ENCODE peak calls at places on chromosome 12, in five cellular contexts. H is cardiac fibroblast, C is GM10248, R is WERI-Rb-1, G is prostate gland. X is an unnamed sample.

GRCh38 chr12:117277875-117278274 is 83.6 kb downstream of the NOS1 start:
- DNase-seq in H (no peak), C (no peak), R (no peak), G (no peak), X (no peak)

GRCh38 chr12:43692064-43692463 is 66.5 kb downstream of the PUS7L start:
- DNase-seq in H (peak; percentile 59), C (no peak), R (no peak), G (no peak), X (no peak)

GRCh38 chr12:14629832-14630688 is 62.4 kb upstream of the PLBD1 start:
- DNase-seq in H (peak; percentile 86), C (peak; percentile 50), R (peak; percentile 82), G (peak; percentile 72), X (peak; percentile 76)

GRCh38 chr12:225012-225411 is 11.1 kb upstream of the SLC6A12 start:
- DNase-seq in H (no peak), C (no peak), R (no peak), G (no peak), X (no peak)

GRCh38 chr12:120474092-120474960 is 4.8 kb upstream of the SRSF9 start:
- DNase-seq in H (peak; percentile 77), C (no peak), R (no peak), G (peak; percentile 65), X (no peak)

GRCh38 chr12:103855036-103855712 is 14.1 kb upstream of the NT5DC3 start:
- DNase-seq in H (peak; percentile 73), C (no peak), R (no peak), G (no peak), X (no peak)

GRCh38 chr12:4269279-4269991 is 4.1 kb upstream of the CCND2 start:
- DNase-seq in H (peak; percentile 61), C (peak; percentile 82), R (peak; percentile 75), G (no peak), X (peak; percentile 96)

GRCh38 chr12:57632369-57632897 is 568 bp downstream of the B4GALNT1 start:
- DNase-seq in H (no peak), C (peak; percentile 28), R (peak; percentile 63), G (no peak), X (peak; percentile 43)

GRCh38 chr12:64400041-64400440 is 4.2 kb upstream of the XPOT start:
- DNase-seq in H (peak; percentile 83), C (no peak), R (no peak), G (no peak), X (peak; percentile 35)

GRCh38 chr12:63967358-63967757 is 122.9 kb downstream of the SRGAP1 start:
- DNase-seq in H (peak; percentile 70), C (no peak), R (no peak), G (no peak), X (no peak)

GRCh38 chr12:54654926-54655325 is 6.8 kb upstream of the DCD start:
- DNase-seq in H (no peak), C (no peak), R (no peak), G (no peak), X (no peak)

GRCh38 chr12:29039013-29039412 is 110.1 kb upstream of the FAR2 start:
- DNase-seq in H (peak; percentile 91), C (no peak), R (no peak), G (no peak), X (no peak)

GRCh38 chr12:85405781-85406522 is 125.9 kb downstream of the ALX1 start:
- DNase-seq in H (peak; percentile 55), C (no peak), R (no peak), G (no peak), X (no peak)

GRCh38 chr12:79119796-79120195 is 255.2 kb downstream of the SYT1 start:
- DNase-seq in H (no peak), C (no peak), R (peak; percentile 24), G (no peak), X (no peak)

GRCh38 chr12:54251667-54252284 is 28.1 kb downstream of the CBX5 start:
- DNase-seq in H (peak; percentile 73), C (peak; percentile 65), R (no peak), G (no peak), X (peak; percentile 22)

GRCh38 chr12:55467836-55468235 is 2.1 kb downstream of the OR6C70 start:
- DNase-seq in H (no peak), C (no peak), R (no peak), G (no peak), X (no peak)

GRCh38 chr12:66900616-66901015 is 221.7 kb upstream of the GRIP1 start:
- DNase-seq in H (no peak), C (no peak), R (no peak), G (no peak), X (no peak)

GRCh38 chr12:47391566-47391965 is 311.8 kb upstream of the AMIGO2 start:
- DNase-seq in H (no peak), C (peak; percentile 19), R (no peak), G (no peak), X (peak; percentile 93)

GRCh38 chr12:46835785-46836184 is 10.0 kb upstream of the SLC38A4 start:
- DNase-seq in H (no peak), C (no peak), R (no peak), G (no peak), X (no peak)

GRCh38 chr12:30694971-30695326 is 720 bp downstream of the IPO8 start:
- DNase-seq in H (peak; percentile 32), C (peak; percentile 20), R (peak; percentile 35), G (peak; percentile 30), X (peak; percentile 20)

GRCh38 chr12:59937148-59937547 is 341.3 kb downstream of the SLC16A7 start:
- DNase-seq in H (no peak), C (no peak), R (no peak), G (no peak), X (no peak)

GRCh38 chr12:68435816-68436215 is 103.7 kb upstream of the MDM1 start:
- DNase-seq in H (peak; percentile 42), C (no peak), R (no peak), G (no peak), X (no peak)

GRCh38 chr12:97951239-97951638 is 488.6 kb downstream of the RMST start:
- DNase-seq in H (no peak), C (no peak), R (no peak), G (no peak), X (no peak)

GRCh38 chr12:54294152-54294913 is 6.5 kb downstream of the NFE2 start:
- DNase-seq in H (peak; percentile 49), C (peak; percentile 79), R (peak; percentile 65), G (no peak), X (peak; percentile 77)

GRCh38 chr12:50102648-50103309 is 1.0 kb upstream of the GPD1 start:
- DNase-seq in H (no peak), C (no peak), R (no peak), G (no peak), X (no peak)

GRCh38 chr12:57727758-57728395 is 10.7 kb downstream of the AGAP2 start:
- DNase-seq in H (no peak), C (peak; percentile 7), R (no peak), G (no peak), X (no peak)

GRCh38 chr12:6828671-6829531 is 694 bp downstream of the P3H3 start:
- DNase-seq in H (peak; percentile 56), C (no peak), R (peak; percentile 52), G (peak; percentile 46), X (peak; percentile 59)

GRCh38 chr12:92324849-92325500 is 179.3 kb upstream of the BTG1 start:
- DNase-seq in H (no peak), C (no peak), R (peak; percentile 83), G (no peak), X (no peak)

GRCh38 chr12:76529226-76529918 is 30.2 kb downstream of the OSBPL8 start:
- DNase-seq in H (peak; percentile 19), C (no peak), R (no peak), G (no peak), X (no peak)

GRCh38 chr12:84376320-84376719 is 536.3 kb downstream of the SLC6A15 start:
- DNase-seq in H (no peak), C (no peak), R (no peak), G (no peak), X (no peak)

DNA sequence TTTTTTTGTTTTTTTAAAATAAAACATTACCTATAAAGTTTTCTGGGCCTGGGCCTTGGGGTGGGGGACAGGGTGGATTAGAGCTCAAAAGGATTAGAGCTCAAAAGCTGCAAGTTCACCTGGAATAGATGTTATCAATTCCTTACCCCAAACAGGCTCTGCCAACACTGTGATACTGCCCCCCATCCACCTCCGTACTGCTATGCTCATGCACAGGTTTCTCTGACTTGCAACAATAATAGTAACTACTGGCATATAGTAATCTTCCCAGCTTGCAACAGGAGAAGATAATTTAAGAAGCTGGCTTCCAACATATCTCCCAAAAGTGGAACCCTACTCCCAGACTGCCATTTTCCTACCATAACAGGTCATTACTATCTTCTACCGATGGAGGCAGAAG is 51.3 kb upstream of the SLCO1C1 start:
- DNase-seq in H (no peak), C (no peak), R (no peak), G (no peak), X (no peak)
- TF ChIP-seq CTCF in H (no peak), C (no peak), R (no peak), G (no peak), X (no peak)

DNA sequence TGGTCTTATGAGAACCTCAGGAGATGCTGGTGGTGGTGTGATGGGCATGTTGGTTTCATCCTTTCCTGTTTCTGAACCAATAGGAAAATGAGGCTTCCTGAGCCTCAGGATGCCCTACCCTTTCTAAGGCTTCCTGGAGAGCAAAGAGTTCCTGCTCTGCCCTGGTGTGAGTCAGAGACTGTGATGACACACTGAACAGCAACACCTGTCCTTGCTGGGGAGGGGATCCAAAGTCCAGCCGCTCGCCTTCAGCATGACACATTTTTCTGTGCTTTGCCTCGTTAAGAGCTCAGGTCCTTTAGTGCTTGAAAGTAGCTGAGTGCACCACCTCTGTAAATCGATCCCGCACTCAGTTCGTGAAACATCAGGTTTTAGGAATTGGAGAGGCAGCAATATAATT is 116.0 kb downstream of the CACNA1C start:
- DNase-seq in H (peak; percentile 59), C (no peak), R (no peak), G (no peak), X (no peak)
- TF ChIP-seq CTCF in H (no peak), C (no peak), R (no peak), G (no peak), X (no peak)

DNA sequence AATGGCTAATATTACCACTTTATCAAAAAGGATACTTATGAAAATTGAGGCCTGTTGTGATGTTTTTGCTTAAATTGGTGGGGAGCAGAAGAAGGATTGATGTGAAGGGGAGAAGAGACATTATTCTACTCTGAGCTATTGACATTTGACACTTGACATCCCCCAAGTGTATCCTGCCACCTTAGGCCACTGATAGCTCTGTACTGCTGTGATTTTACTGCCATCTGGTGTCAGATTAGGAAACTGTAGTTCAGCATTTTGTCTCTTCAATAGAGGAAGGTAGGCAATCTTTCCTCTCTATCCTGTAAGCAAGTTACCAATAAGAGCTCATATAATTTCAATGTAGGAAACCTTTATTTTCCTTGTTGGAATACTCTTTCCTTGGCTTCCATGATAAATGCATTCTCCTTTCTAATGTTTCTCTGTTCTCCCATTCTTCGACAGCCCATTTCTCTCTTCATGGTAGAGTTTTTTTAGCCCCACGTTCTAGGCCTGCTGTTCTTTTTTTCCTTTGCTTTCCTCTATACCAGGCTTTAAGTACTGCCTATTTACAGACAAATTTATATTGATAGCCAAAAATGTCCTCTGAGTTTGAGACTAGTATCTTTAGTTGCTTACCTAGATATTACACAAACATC is 46.3 kb downstream of the PPHLN1 start:
- DNase-seq in H (peak; percentile 67), C (peak; percentile 46), R (peak; percentile 30), G (no peak), X (peak; percentile 19)
- TF ChIP-seq CTCF in H (peak; percentile 75), C (peak; percentile 75), R (peak; percentile 71), G (no peak), X (peak; percentile 78)

DNA sequence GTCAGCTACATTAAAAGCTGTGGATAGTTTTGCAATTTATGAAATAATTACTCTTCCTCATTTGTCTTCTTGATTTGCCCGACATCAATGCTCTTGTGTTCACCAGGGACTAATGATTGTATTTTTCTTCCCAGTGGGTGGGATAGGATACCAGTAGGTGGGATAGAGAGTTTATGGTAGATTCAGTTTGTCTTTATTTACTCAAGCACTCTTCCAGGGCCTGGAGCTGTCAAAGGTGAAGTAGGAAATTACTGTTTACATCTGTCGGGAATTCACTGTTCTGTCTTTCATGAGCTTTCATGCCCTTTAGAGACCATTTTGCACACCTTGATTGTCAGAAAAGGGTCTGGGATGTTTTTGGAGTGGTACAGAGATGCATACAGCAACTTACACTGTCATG is 36.7 kb downstream of the ETV6 start:
- DNase-seq in H (no peak), C (no peak), R (no peak), G (no peak), X (no peak)
- TF ChIP-seq CTCF in H (no peak), C (no peak), R (no peak), G (no peak), X (no peak)

X was measured in activated CD8-positive, alpha-beta T cell treated with anti-CD3 and anti-CD28 coated beads for 36 hours.